ENCODE peak calls at places on chromosomes 12 and 14, in five cellular contexts. K is psoas muscle; J is OCI-LY7; L is ovary; D is CD8-positive, alpha-beta T cell. G is an unnamed sample. For H3K36me3 and H3K4me1, the result is how much of the 10 kb centered on the place peaks cover.

GRCh38 chr14:66507722-66508546 is at the start of gene GPHN:
- DNase-seq in K (peak), J (no peak), L (peak), D (peak), G (peak)

GRCh38 chr14:60926002-60926401 is 54.9 kb downstream of the TRMT5 start:
- DNase-seq in K (no peak), J (no peak), L (no peak), D (no peak), G (no peak)

GRCh38 chr14:88437659-88438058 is 52.2 kb downstream of the SPATA7 start:
- DNase-seq in K (no peak), J (no peak), L (no peak), D (no peak), G (no peak)

GRCh38 chr14:32047791-32048190 is 29.3 kb upstream of the ARHGAP5 start:
- DNase-seq in K (no peak), J (no peak), L (no peak), D (no peak), G (no peak)

GRCh38 chr12:63870838-63871237 is 26.3 kb downstream of the SRGAP1 start:
- DNase-seq in K (no peak), J (no peak), L (no peak), D (no peak), G (no peak)

GRCh38 chr12:106281056-106281782 is 21.3 kb upstream of the TCP11L2 start:
- DNase-seq in K (no peak), J (no peak), L (no peak), D (no peak), G (no peak)

GRCh38 chr12:89768586-89769482 is 60.2 kb upstream of the ATP2B1 start:
- DNase-seq in K (no peak), J (no peak), L (no peak), D (no peak), G (no peak)

GRCh38 chr14:105166571-105167302 is 1.8 kb downstream of the JAG2 start:
- DNase-seq in K (no peak), J (no peak), L (no peak), D (no peak), G (no peak)

GRCh38 chr12:19421503-19422282 is 17.6 kb upstream of the AEBP2 start:
- DNase-seq in K (no peak), J (no peak), L (no peak), D (no peak), G (no peak)

GRCh38 chr12:71014180-71014785 is 93.7 kb upstream of the PTPRR start:
- DNase-seq in K (no peak), J (no peak), L (no peak), D (no peak), G (no peak)

GRCh38 chr12:39905152-39905551 is 200.7 kb downstream of the SLC2A13 start:
- DNase-seq in K (peak), J (no peak), L (peak), D (no peak), G (no peak)

GRCh38 chr14:69877492-69877891 is 1.7 kb upstream of the SMOC1 start:
- DNase-seq in K (no peak), J (peak), L (no peak), D (no peak), G (no peak)

GRCh38 chr12:99906786-99907185 is 78.0 kb downstream of the ANKS1B start:
- DNase-seq in K (no peak), J (no peak), L (no peak), D (no peak), G (no peak)
- H3K36me3 ChIP-seq in K (under half), J (under half), L (under half), D (under half), G (under half)

GRCh38 chr12:111434680-111435338 is 29.1 kb downstream of the SH2B3 start:
- DNase-seq in K (peak), J (peak), L (peak), D (peak), G (no peak)
- H3K4me1 ChIP-seq in K (half or more), J (half or more), L (under half), D (half or more), G (under half)

GRCh38 chr12:68069276-68069675 is 80.0 kb downstream of the IFNG-AS1 start:
- DNase-seq in K (no peak), J (no peak), L (no peak), D (no peak), G (no peak)

GRCh38 chr12:68063900-68064590 is 74.8 kb downstream of the IFNG-AS1 start:
- DNase-seq in K (no peak), J (no peak), L (no peak), D (no peak), G (no peak)

GRCh38 chr12:68065687-68066086 is 76.4 kb downstream of the IFNG-AS1 start:
- DNase-seq in K (no peak), J (peak), L (no peak), D (no peak), G (no peak)

GRCh38 chr12:68067762-68068376 is 78.6 kb downstream of the IFNG-AS1 start:
- DNase-seq in K (no peak), J (peak), L (no peak), D (no peak), G (no peak)

GRCh38 chr12:68065163-68065562 is 75.9 kb downstream of the IFNG-AS1 start:
- DNase-seq in K (no peak), J (no peak), L (no peak), D (no peak), G (no peak)
- TF ChIP-seq CTCF in K (no peak), J (no peak), L (no peak), D (no peak), G (no peak)

DNA sequence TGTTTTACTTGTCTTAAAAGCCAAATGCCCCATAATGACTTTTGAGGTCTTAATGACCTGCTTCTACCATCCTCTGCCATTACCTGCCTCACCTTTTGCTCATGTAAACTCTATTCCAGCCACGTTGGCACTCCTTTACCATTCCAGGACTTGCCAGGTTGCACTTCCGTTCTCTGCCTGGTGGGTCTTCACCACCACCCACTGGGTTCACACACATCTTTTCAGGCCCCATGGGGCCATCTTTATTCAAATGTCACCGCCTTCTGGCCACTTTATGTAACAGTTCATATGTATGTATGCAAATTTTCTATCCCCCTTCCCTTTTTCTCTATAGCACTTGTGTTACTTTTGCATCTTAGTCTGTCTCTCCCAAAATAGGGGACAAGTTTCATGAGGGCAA is 57.7 kb downstream of the ATP2A2 start:
- DNase-seq in K (no peak), J (peak), L (no peak), D (no peak), G (no peak)
- H3K36me3 ChIP-seq in K (half or more), J (half or more), L (under half), D (half or more), G (half or more)

DNA sequence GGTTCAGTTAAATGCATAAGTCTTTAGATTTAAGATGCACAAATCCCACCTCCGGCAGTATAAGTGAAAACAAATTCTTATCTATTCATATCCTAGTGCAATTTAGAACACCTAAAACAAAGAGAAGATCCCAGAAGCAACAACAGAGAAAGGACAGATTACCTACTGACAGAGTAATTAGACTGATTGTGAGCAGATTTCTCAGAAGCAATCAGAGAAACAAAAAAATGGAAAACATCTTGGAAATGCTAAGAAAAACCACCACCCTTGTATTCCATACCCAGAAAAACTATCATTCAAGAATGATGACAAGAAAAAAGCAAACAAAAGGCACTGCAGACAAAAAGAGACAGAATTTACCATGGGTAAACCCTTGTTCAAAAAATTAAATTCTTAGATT is 47.6 kb upstream of the SELPLG start:
- DNase-seq in K (no peak), J (no peak), L (no peak), D (no peak), G (no peak)
- H3K4me1 ChIP-seq in K (half or more), J (under half), L (under half), D (under half), G (under half)

DNA sequence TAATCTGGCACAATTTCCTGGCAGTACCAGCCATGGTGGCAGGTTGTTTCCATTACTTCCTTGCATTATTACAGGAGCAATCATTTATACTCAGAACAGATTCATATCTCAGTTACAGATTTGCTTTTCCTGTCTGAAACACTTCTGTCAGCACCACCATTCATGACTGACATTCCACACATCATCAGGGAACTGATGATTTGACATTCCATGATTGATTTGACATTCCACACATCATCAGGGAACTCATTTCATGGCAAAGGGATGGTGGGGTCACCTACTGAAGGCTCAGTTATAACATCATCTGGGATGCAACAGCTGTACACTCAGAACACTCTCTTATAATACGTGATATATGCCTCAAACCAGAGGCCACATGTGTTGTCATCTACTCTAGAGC is 30.9 kb upstream of the RERGL start:
- DNase-seq in K (no peak), J (no peak), L (no peak), D (no peak), G (no peak)
- TF ChIP-seq CTCF in K (no peak), J (no peak), L (no peak), D (no peak), G (no peak)

DNA sequence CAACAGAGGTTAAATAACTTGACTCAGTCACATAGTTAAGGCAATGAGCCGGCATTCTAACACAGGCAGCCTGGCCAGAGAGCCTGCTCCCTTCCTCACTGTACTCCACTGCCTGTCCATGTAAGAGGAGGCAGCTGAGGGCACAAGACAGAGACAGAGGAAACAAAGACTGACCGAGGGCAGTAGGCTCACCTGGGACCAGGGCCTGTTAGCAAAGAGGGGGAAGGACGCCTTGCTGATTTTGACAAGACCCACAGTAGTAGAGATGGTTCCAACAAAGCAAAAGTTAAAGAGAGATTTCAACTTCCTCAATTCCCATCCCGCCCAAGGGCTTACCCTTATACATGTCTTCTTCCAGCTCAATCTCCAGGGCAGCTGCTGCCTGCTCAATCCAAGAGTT is 26.5 kb downstream of the OTUB2 start:
- DNase-seq in K (no peak), J (no peak), L (peak), D (no peak), G (peak)
- H3K36me3 ChIP-seq in K (half or more), J (half or more), L (under half), D (half or more), G (under half)

GRCh38 chr14:22452330-22452729 is 136.7 kb downstream of the DAD1 start:
- DNase-seq in K (no peak), J (no peak), L (no peak), D (no peak), G (no peak)
- H3K4me1 ChIP-seq in K (under half), J (half or more), L (under half), D (under half), G (under half)

GRCh38 chr12:15789215-15790171 is at the start of gene EPS8:
- DNase-seq in K (peak), J (peak), L (peak), D (peak), G (peak)
- TF ChIP-seq CTCF in K (no peak), J (no peak), L (peak), D (no peak), G (no peak)

GRCh38 chr12:46958093-46958492 is 121.3 kb upstream of the PCED1B start:
- DNase-seq in K (no peak), J (no peak), L (no peak), D (no peak), G (no peak)

GRCh38 chr12:46956451-46957035 is 122.9 kb upstream of the PCED1B start:
- DNase-seq in K (no peak), J (no peak), L (no peak), D (no peak), G (no peak)

GRCh38 chr12:46948936-46949555 is 123.2 kb upstream of the SLC38A4 start:
- DNase-seq in K (no peak), J (no peak), L (no peak), D (no peak), G (no peak)

GRCh38 chr12:46950116-46950515 is 124.3 kb upstream of the SLC38A4 start:
- DNase-seq in K (no peak), J (no peak), L (no peak), D (no peak), G (no peak)

DNA sequence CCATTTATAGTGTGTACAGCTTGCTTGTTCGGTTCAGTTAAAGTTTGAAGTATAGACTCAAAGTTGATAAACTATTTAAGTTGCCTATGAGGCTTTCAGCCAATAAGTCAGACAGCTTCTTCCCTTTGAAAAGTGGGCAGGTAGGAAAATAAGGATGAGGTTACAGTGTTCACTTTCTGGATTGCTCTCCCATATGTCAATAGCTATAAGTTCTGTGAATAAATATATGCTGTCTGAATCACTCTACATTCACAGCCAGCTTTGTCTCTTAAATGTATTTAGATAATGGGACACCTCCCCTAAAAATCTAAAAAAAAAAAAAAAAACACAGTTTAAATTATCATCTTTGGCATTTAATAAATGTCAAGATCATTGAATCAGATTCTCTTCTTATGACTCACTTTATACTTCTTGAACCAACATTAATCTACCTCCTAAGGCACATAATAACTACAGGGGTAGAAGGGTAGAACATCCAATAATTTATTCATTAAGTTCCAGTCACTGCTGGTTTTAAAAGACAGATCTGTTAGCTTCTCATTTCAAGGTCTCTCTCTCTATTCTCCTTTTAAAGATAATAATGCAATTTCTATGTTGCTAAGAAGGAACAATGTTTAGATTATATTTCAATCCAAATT is 126.4 kb upstream of the PCED1B start:
- DNase-seq in K (no peak), J (no peak), L (no peak), D (no peak), G (no peak)
- H3K36me3 ChIP-seq in K (under half), J (under half), L (under half), D (under half), G (under half)

G was measured in lung.